ENCODE peak calls at places on chromosome 15, in nine cellular contexts. Y is body of pancreas, L is PC-9, O is AG09309, Z is colonic mucosa, K is omental fat pad, P is gastrocnemius medialis, B is kidney, G is PC-3. V is an unnamed sample.

GRCh38 chr15:56835598-56836275 is 82.7 kb upstream of the TCF12 start:
- DNase-seq in O (peak), B (no peak), Z (no peak), P (no peak), Y (no peak), L (no peak), G (no peak), K (no peak), V (no peak)

GRCh38 chr15:68888419-68888818 is 41.9 kb upstream of the SPESP1 start:
- DNase-seq in K (no peak), Z (no peak), P (no peak), Y (no peak), G (no peak), O (no peak), L (no peak), B (no peak), V (no peak)

GRCh38 chr15:62359416-62359815 is 194.3 kb upstream of the C2CD4B start:
- DNase-seq in P (no peak), Y (no peak), G (no peak), Z (no peak), L (peak), B (no peak), O (no peak), K (no peak), V (no peak)

GRCh38 chr15:78984041-78984440 is 39.2 kb upstream of the CTSH start:
- DNase-seq in P (no peak), G (no peak), O (no peak), Z (no peak), K (no peak), L (no peak), B (no peak), Y (no peak), V (no peak)

GRCh38 chr15:78921940-78922339 is 22.9 kb downstream of the CTSH start:
- DNase-seq in B (no peak), Y (no peak), P (no peak), L (no peak), O (no peak), K (no peak), Z (no peak), G (no peak), V (no peak)

GRCh38 chr15:63918317-63918672 is 84.5 kb upstream of the HERC1 start:
- DNase-seq in Z (peak), O (no peak), B (no peak), G (peak), Y (no peak), L (no peak), K (no peak), P (no peak), V (no peak)

GRCh38 chr15:73873889-73874511 is 636 bp downstream of the TBC1D21 start:
- DNase-seq in G (peak), Z (peak), B (no peak), O (peak), Y (peak), K (no peak), L (peak), P (no peak), V (peak)

GRCh38 chr15:67542192-67542461 is 376 bp upstream of the MAP2K5 start:
- DNase-seq in B (no peak), Z (no peak), Y (peak), P (no peak), O (no peak), K (no peak), G (peak), L (no peak), V (no peak)

GRCh38 chr15:30670056-30670455 is 44.1 kb downstream of the ARHGAP11B start:
- DNase-seq in B (no peak), Y (no peak), G (no peak), K (no peak), Z (no peak), P (no peak), O (no peak), L (no peak), V (no peak)

GRCh38 chr15:70974004-70974832 is 81.6 kb downstream of the LRRC49 start:
- DNase-seq in Y (no peak), B (no peak), P (no peak), L (no peak), O (peak), Z (no peak), K (no peak), G (peak), V (peak)

GRCh38 chr15:62920569-62921502 is 121.7 kb upstream of the TPM1 start:
- DNase-seq in G (no peak), K (no peak), L (no peak), O (peak), P (peak), Z (no peak), B (no peak), Y (peak), V (no peak)

GRCh38 chr15:36550650-36551049 is 28.8 kb upstream of the CDIN1 start:
- DNase-seq in Z (no peak), Y (no peak), K (no peak), B (no peak), O (no peak), G (no peak), L (no peak), P (no peak), V (no peak)

GRCh38 chr15:53000412-53000811 is 210.3 kb upstream of the ONECUT1 start:
- DNase-seq in L (no peak), Y (no peak), B (no peak), Z (no peak), K (no peak), P (no peak), O (no peak), G (no peak), V (no peak)

GRCh38 chr15:40843885-40844542 is at the start of gene SPINT1:
- DNase-seq in K (no peak), G (peak), O (no peak), P (no peak), Y (peak), B (peak), L (peak), Z (peak), V (peak)

GRCh38 chr15:27486036-27486435 is 515.1 kb downstream of the GABRG3 start:
- DNase-seq in Z (no peak), Y (no peak), L (no peak), O (no peak), P (no peak), K (no peak), G (no peak), B (no peak), V (no peak)

GRCh38 chr15:69082041-69082502 is 67.6 kb downstream of the NOX5 start:
- DNase-seq in L (peak), K (no peak), P (peak), B (no peak), Z (no peak), Y (peak), G (no peak), O (peak), V (no peak)

GRCh38 chr15:36903922-36904479 is 196.3 kb downstream of the MEIS2 start:
- DNase-seq in B (no peak), Y (peak), P (no peak), G (no peak), O (no peak), Z (no peak), K (no peak), L (peak), V (peak)

GRCh38 chr15:80948651-80949292 is 40.8 kb downstream of the MESD start:
- DNase-seq in L (no peak), G (no peak), Y (no peak), O (no peak), Z (no peak), P (no peak), K (no peak), B (no peak), V (no peak)

GRCh38 chr15:92451225-92451825 is 57.6 kb downstream of the ST8SIA2 start:
- DNase-seq in B (no peak), Y (no peak), P (no peak), Z (no peak), O (peak), G (peak), L (peak), K (no peak), V (no peak)

GRCh38 chr15:52256930-52257733 is 38.5 kb downstream of the MYO5C start:
- DNase-seq in G (no peak), Y (no peak), K (no peak), P (no peak), O (no peak), L (no peak), B (no peak), Z (no peak), V (no peak)

GRCh38 chr15:78387678-78388077 is 47.5 kb downstream of the CRABP1 start:
- DNase-seq in L (no peak), K (no peak), O (no peak), G (no peak), P (no peak), Z (no peak), Y (no peak), B (no peak), V (no peak)

GRCh38 chr15:73932381-73933191 is 6.3 kb downstream of the LOXL1 start:
- DNase-seq in B (peak), L (no peak), G (no peak), Z (no peak), O (no peak), P (no peak), Y (no peak), K (no peak), V (no peak)

GRCh38 chr15:75928680-75929608 is 25.3 kb downstream of the FBXO22 start:
- DNase-seq in Z (peak), O (no peak), B (no peak), Y (peak), L (no peak), K (no peak), P (no peak), G (peak), V (no peak)

GRCh38 chr15:64466408-64467116 is 6.2 kb downstream of the ZNF609 start:
- DNase-seq in G (no peak), K (no peak), Z (no peak), P (no peak), O (no peak), B (no peak), L (no peak), Y (no peak), V (no peak)

GRCh38 chr15:85168642-85169173 is 187.1 kb downstream of the PDE8A start:
- DNase-seq in B (no peak), O (no peak), P (no peak), L (peak), G (peak), Y (peak), Z (peak), K (no peak), V (peak)

GRCh38 chr15:56944485-56944884 is 26.0 kb downstream of the TCF12 start:
- DNase-seq in L (no peak), G (no peak), Z (no peak), P (no peak), O (no peak), K (no peak), Y (no peak), B (no peak), V (no peak)

GRCh38 chr15:26662226-26662750 is 110.6 kb downstream of the GABRB3 start:
- DNase-seq in G (no peak), K (no peak), B (no peak), L (no peak), O (no peak), P (no peak), Z (no peak), Y (no peak), V (no peak)

GRCh38 chr15:68031406-68031805 is 22.7 kb upstream of the PIAS1 start:
- DNase-seq in B (no peak), G (no peak), Y (peak), O (no peak), L (no peak), Z (no peak), K (no peak), P (no peak), V (no peak)

GRCh38 chr15:31023841-31024240 is 32.4 kb upstream of the MTMR10 start:
- DNase-seq in K (no peak), G (no peak), B (no peak), O (no peak), Z (no peak), L (no peak), P (no peak), Y (no peak), V (no peak)

GRCh38 chr15:64090527-64090926 is 3.1 kb downstream of the CIAO2A start:
- DNase-seq in Z (no peak), B (no peak), O (no peak), L (no peak), P (no peak), Y (peak), K (no peak), G (no peak), V (no peak)

GRCh38 chr15:68997930-68998777 is 16.3 kb upstream of the NOX5 start:
- DNase-seq in K (no peak), O (no peak), P (no peak), B (no peak), Z (no peak), Y (no peak), G (no peak), L (no peak), V (no peak)

GRCh38 chr15:62112616-62113593 is 46.1 kb downstream of the C2CD4A start:
- DNase-seq in O (peak), Y (peak), G (peak), L (peak), B (no peak), Z (no peak), P (peak), K (no peak), V (peak)

GRCh38 chr15:89329329-89330084 is 5.1 kb downstream of the POLG start:
- DNase-seq in B (no peak), L (no peak), Y (peak), K (no peak), P (no peak), G (no peak), Z (no peak), O (no peak), V (no peak)

GRCh38 chr15:39497016-39497758 is 83.7 kb upstream of the THBS1 start:
- DNase-seq in Z (no peak), G (no peak), B (no peak), L (no peak), O (no peak), Y (no peak), K (no peak), P (no peak), V (no peak)
- TF ChIP-seq CTCF in Z (no peak), G (no peak), B (no peak), L (no peak), O (no peak), Y (peak), K (no peak), P (no peak), V (no peak)

GRCh38 chr15:87620393-87620792 is 636.1 kb downstream of the NTRK3 start:
- DNase-seq in B (no peak), Z (no peak), P (no peak), G (peak), K (no peak), O (no peak), Y (no peak), L (no peak), V (no peak)

GRCh38 chr15:87626835-87627234 is 629.7 kb downstream of the NTRK3 start:
- DNase-seq in G (no peak), O (no peak), K (no peak), P (no peak), B (no peak), L (no peak), Y (no peak), Z (no peak), V (no peak)

GRCh38 chr15:87628311-87628710 is 628.2 kb downstream of the NTRK3 start:
- DNase-seq in B (no peak), P (no peak), L (no peak), O (no peak), G (no peak), Z (no peak), Y (no peak), K (no peak), V (no peak)

GRCh38 chr15:87619161-87619960 is 637.2 kb downstream of the NTRK3 start:
- DNase-seq in Z (no peak), L (peak), B (no peak), Y (no peak), K (no peak), G (peak), O (peak), P (no peak), V (no peak)

GRCh38 chr15:87623832-87624231 is 632.7 kb downstream of the NTRK3 start:
- DNase-seq in P (no peak), B (no peak), Z (no peak), O (no peak), K (no peak), Y (no peak), G (peak), L (no peak), V (no peak)
- TF ChIP-seq CTCF in P (no peak), B (no peak), Z (no peak), O (no peak), K (no peak), Y (no peak), G (peak), L (no peak), V (no peak)

DNA sequence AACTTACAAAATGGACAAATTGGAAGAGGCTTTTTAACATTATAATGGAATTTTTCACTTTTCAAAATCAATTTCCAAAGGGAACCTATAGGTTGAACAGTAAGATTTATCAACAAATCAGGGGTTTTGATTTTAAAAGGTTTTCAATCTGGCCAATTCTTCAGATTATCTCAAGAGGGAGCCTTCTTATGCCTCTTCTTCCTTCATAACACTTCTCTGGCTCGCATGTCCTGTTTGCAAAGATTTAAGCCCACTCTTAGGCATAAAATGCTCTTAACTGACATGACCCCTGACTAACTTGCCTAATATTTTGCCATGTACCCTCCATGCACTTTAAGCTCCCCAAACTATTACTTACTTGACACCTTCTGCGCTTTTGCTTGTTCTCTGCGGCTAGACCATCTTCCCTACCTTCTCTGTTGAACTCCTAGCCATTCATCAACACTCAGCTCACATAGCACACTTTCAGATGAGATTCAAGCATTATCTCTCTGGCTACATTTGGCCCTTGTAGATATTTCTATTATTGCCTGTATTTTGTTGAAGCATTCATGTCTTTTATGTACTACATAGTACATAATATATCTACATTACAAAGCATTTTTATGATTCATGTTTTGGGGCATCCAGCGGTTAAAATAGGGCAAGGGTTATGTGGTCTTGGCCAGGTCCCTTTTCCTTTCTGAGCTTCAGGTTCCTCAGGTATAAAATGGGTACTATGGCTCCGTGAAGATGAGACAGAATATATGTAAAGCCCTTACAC is 1.0 kb upstream of the ARIH1 start:
- DNase-seq in O (no peak), L (no peak), K (no peak), Z (no peak), B (no peak), Y (no peak), G (no peak), P (no peak), V (no peak)
- TF ChIP-seq CTCF in O (peak), L (peak), K (no peak), Z (no peak), B (no peak), Y (no peak), G (no peak), P (no peak), V (no peak)

DNA sequence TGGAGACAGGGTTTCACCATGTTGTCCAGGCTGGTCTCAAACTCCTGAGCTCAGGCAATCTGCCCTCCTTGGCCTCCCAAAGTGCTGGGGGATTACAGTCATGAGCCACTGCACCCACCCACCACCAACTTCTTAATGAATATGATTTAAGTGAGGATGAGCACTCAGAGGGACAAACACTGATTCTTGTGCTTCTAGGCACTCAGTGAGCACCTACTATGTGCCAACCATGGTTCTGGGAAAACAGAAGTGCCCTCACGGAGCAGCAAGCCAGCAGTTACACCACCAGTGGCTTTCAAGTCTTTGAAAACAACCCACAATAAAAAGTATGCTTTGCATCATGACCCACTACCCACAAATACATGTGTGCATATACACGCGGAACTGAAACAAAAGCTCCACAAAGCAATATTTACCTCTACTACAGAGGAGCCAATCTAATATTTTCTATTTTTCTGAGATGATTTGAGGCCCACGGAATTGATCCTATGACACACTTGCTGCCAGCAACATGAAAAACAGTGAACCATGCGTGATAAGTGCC is 91.9 kb downstream of the MEGF11 start:
- DNase-seq in B (no peak), Y (no peak), O (no peak), Z (no peak), K (no peak), L (no peak), P (no peak), G (no peak), V (no peak)
- TF ChIP-seq CTCF in B (no peak), Y (no peak), O (no peak), Z (no peak), K (no peak), L (no peak), P (no peak), G (no peak), V (no peak)

DNA sequence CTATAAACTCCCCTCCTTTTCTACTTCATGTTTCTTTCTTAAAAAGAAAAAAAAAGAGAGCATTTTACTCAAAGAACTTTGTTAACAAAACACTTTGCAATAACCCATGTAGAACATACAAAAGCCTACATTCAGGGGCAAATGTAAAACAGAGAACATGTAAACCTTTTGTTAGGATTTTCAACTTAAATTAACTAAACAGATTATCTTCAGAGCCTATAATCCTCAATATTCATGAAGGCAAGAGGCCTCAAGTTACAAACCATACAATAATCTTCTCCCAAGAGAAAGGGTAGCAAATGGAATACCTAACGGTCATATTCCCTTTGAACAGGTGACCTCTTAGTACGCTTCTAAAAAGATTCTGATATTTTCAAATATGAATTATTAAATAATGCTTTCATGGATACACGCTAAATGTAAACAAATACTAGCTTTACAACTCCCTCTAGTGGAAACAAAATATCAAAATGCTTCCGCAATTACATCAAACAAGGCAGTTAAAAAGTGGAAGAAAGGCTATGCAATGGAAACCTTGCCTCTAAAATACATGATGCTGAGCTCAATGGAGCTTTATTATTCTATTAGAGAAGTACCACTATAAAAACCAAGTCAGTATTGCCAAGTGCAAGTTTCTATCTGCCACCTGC is 9.9 kb downstream of the CEP152 start:
- DNase-seq in P (no peak), O (no peak), K (no peak), G (peak), L (no peak), Z (no peak), B (no peak), Y (no peak), V (no peak)
- TF ChIP-seq CTCF in P (no peak), O (peak), K (no peak), G (peak), L (peak), Z (peak), B (peak), Y (peak), V (no peak)

V was measured in Calu3.